ENCODE peak calls at places on chromosomes 13 and 19, in six cellular contexts. One of them, this sample, is unnamed.

GRCh38 chr13:98467263-98467985 is 109.5 kb downstream of the STK24 start:
- DNase-seq in stimulated activated naive B cell treated with anti-CD40 and anti-IgM and Interleukin-4, amounts not matched to agents 10 μg/mL and 1 μg/mL and 100 μg/mL, for 72 hours: no peak
- DNase-seq in activated CD4-positive, alpha-beta T cell treated with anti-CD3 and anti-CD28 coated beads, Interleukin-2, amount 50 U/mL, for 1 hour: no peak
- DNase-seq in activated naive CD8-positive, alpha-beta T cell treated with anti-CD3 and anti-CD28 coated beads, Interleukin-2, amount 50 U/mL, for 24 hours: no peak
- DNase-seq in activated T-cell treated with anti-CD3 and anti-CD28 coated beads, Interleukin-2, amount 50 U/mL, for 72 hours: no peak
- DNase-seq in activated CD8-positive, alpha-beta T cell treated with anti-CD3 and anti-CD28 coated beads, Interleukin-2, amount 10 ng/mL, durations not matched to agents 7 days and 5 days: no peak
- DNase-seq in this sample: no peak

GRCh38 chr13:46896346-46897138 is at the start of gene HTR2A:
- DNase-seq in stimulated activated naive B cell treated with anti-CD40 and anti-IgM and Interleukin-4, amounts not matched to agents 10 μg/mL and 1 μg/mL and 100 μg/mL, for 72 hours: no peak
- DNase-seq in activated CD4-positive, alpha-beta T cell treated with anti-CD3 and anti-CD28 coated beads, Interleukin-2, amount 50 U/mL, for 1 hour: no peak
- DNase-seq in activated naive CD8-positive, alpha-beta T cell treated with anti-CD3 and anti-CD28 coated beads, Interleukin-2, amount 50 U/mL, for 24 hours: peak; percentile 5
- DNase-seq in activated T-cell treated with anti-CD3 and anti-CD28 coated beads, Interleukin-2, amount 50 U/mL, for 72 hours: no peak
- DNase-seq in activated CD8-positive, alpha-beta T cell treated with anti-CD3 and anti-CD28 coated beads, Interleukin-2, amount 10 ng/mL, durations not matched to agents 7 days and 5 days: no peak
- DNase-seq in this sample: no peak

GRCh38 chr19:7292352-7292949 is 1.8 kb downstream of the INSR start:
- DNase-seq in stimulated activated naive B cell treated with anti-CD40 and anti-IgM and Interleukin-4, amounts not matched to agents 10 μg/mL and 1 μg/mL and 100 μg/mL, for 72 hours: no peak
- DNase-seq in activated CD4-positive, alpha-beta T cell treated with anti-CD3 and anti-CD28 coated beads, Interleukin-2, amount 50 U/mL, for 1 hour: no peak
- DNase-seq in activated naive CD8-positive, alpha-beta T cell treated with anti-CD3 and anti-CD28 coated beads, Interleukin-2, amount 50 U/mL, for 24 hours: no peak
- DNase-seq in activated T-cell treated with anti-CD3 and anti-CD28 coated beads, Interleukin-2, amount 50 U/mL, for 72 hours: no peak
- DNase-seq in activated CD8-positive, alpha-beta T cell treated with anti-CD3 and anti-CD28 coated beads, Interleukin-2, amount 10 ng/mL, durations not matched to agents 7 days and 5 days: no peak
- DNase-seq in this sample: peak; percentile 51

GRCh38 chr19:6707011-6707657 is 13.3 kb downstream of the C3 start:
- DNase-seq in stimulated activated naive B cell treated with anti-CD40 and anti-IgM and Interleukin-4, amounts not matched to agents 10 μg/mL and 1 μg/mL and 100 μg/mL, for 72 hours: no peak
- DNase-seq in activated CD4-positive, alpha-beta T cell treated with anti-CD3 and anti-CD28 coated beads, Interleukin-2, amount 50 U/mL, for 1 hour: no peak
- DNase-seq in activated naive CD8-positive, alpha-beta T cell treated with anti-CD3 and anti-CD28 coated beads, Interleukin-2, amount 50 U/mL, for 24 hours: no peak
- DNase-seq in activated T-cell treated with anti-CD3 and anti-CD28 coated beads, Interleukin-2, amount 50 U/mL, for 72 hours: no peak
- DNase-seq in activated CD8-positive, alpha-beta T cell treated with anti-CD3 and anti-CD28 coated beads, Interleukin-2, amount 10 ng/mL, durations not matched to agents 7 days and 5 days: no peak
- DNase-seq in this sample: no peak

GRCh38 chr13:95480131-95480545 is 72.4 kb upstream of the CLDN10 start:
- DNase-seq in stimulated activated naive B cell treated with anti-CD40 and anti-IgM and Interleukin-4, amounts not matched to agents 10 μg/mL and 1 μg/mL and 100 μg/mL, for 72 hours: peak; percentile 8
- DNase-seq in activated CD4-positive, alpha-beta T cell treated with anti-CD3 and anti-CD28 coated beads, Interleukin-2, amount 50 U/mL, for 1 hour: no peak
- DNase-seq in activated naive CD8-positive, alpha-beta T cell treated with anti-CD3 and anti-CD28 coated beads, Interleukin-2, amount 50 U/mL, for 24 hours: peak; percentile 22
- DNase-seq in activated T-cell treated with anti-CD3 and anti-CD28 coated beads, Interleukin-2, amount 50 U/mL, for 72 hours: peak; percentile 12
- DNase-seq in activated CD8-positive, alpha-beta T cell treated with anti-CD3 and anti-CD28 coated beads, Interleukin-2, amount 10 ng/mL, durations not matched to agents 7 days and 5 days: no peak
- DNase-seq in this sample: no peak

GRCh38 chr13:35191883-35192282 is 249.8 kb downstream of the NBEA start:
- DNase-seq in stimulated activated naive B cell treated with anti-CD40 and anti-IgM and Interleukin-4, amounts not matched to agents 10 μg/mL and 1 μg/mL and 100 μg/mL, for 72 hours: no peak
- DNase-seq in activated CD4-positive, alpha-beta T cell treated with anti-CD3 and anti-CD28 coated beads, Interleukin-2, amount 50 U/mL, for 1 hour: no peak
- DNase-seq in activated naive CD8-positive, alpha-beta T cell treated with anti-CD3 and anti-CD28 coated beads, Interleukin-2, amount 50 U/mL, for 24 hours: no peak
- DNase-seq in activated T-cell treated with anti-CD3 and anti-CD28 coated beads, Interleukin-2, amount 50 U/mL, for 72 hours: no peak
- DNase-seq in activated CD8-positive, alpha-beta T cell treated with anti-CD3 and anti-CD28 coated beads, Interleukin-2, amount 10 ng/mL, durations not matched to agents 7 days and 5 days: no peak
- DNase-seq in this sample: no peak

GRCh38 chr13:27607125-27607524 is 13.2 kb downstream of the LNX2 start:
- DNase-seq in stimulated activated naive B cell treated with anti-CD40 and anti-IgM and Interleukin-4, amounts not matched to agents 10 μg/mL and 1 μg/mL and 100 μg/mL, for 72 hours: no peak
- DNase-seq in activated CD4-positive, alpha-beta T cell treated with anti-CD3 and anti-CD28 coated beads, Interleukin-2, amount 50 U/mL, for 1 hour: no peak
- DNase-seq in activated naive CD8-positive, alpha-beta T cell treated with anti-CD3 and anti-CD28 coated beads, Interleukin-2, amount 50 U/mL, for 24 hours: no peak
- DNase-seq in activated T-cell treated with anti-CD3 and anti-CD28 coated beads, Interleukin-2, amount 50 U/mL, for 72 hours: no peak
- DNase-seq in activated CD8-positive, alpha-beta T cell treated with anti-CD3 and anti-CD28 coated beads, Interleukin-2, amount 10 ng/mL, durations not matched to agents 7 days and 5 days: no peak
- DNase-seq in this sample: no peak

GRCh38 chr13:78137404-78138142 is 218.9 kb upstream of the EDNRB start:
- DNase-seq in stimulated activated naive B cell treated with anti-CD40 and anti-IgM and Interleukin-4, amounts not matched to agents 10 μg/mL and 1 μg/mL and 100 μg/mL, for 72 hours: peak; percentile 11
- DNase-seq in activated CD4-positive, alpha-beta T cell treated with anti-CD3 and anti-CD28 coated beads, Interleukin-2, amount 50 U/mL, for 1 hour: no peak
- DNase-seq in activated naive CD8-positive, alpha-beta T cell treated with anti-CD3 and anti-CD28 coated beads, Interleukin-2, amount 50 U/mL, for 24 hours: no peak
- DNase-seq in activated T-cell treated with anti-CD3 and anti-CD28 coated beads, Interleukin-2, amount 50 U/mL, for 72 hours: no peak
- DNase-seq in activated CD8-positive, alpha-beta T cell treated with anti-CD3 and anti-CD28 coated beads, Interleukin-2, amount 10 ng/mL, durations not matched to agents 7 days and 5 days: peak; percentile 23
- DNase-seq in this sample: peak; percentile 81

GRCh38 chr19:40443930-40444180 is 280 bp downstream of the SERTAD3 start:
- DNase-seq in stimulated activated naive B cell treated with anti-CD40 and anti-IgM and Interleukin-4, amounts not matched to agents 10 μg/mL and 1 μg/mL and 100 μg/mL, for 72 hours: no peak
- DNase-seq in activated CD4-positive, alpha-beta T cell treated with anti-CD3 and anti-CD28 coated beads, Interleukin-2, amount 50 U/mL, for 1 hour: no peak
- DNase-seq in activated naive CD8-positive, alpha-beta T cell treated with anti-CD3 and anti-CD28 coated beads, Interleukin-2, amount 50 U/mL, for 24 hours: no peak
- DNase-seq in activated T-cell treated with anti-CD3 and anti-CD28 coated beads, Interleukin-2, amount 50 U/mL, for 72 hours: no peak
- DNase-seq in activated CD8-positive, alpha-beta T cell treated with anti-CD3 and anti-CD28 coated beads, Interleukin-2, amount 10 ng/mL, durations not matched to agents 7 days and 5 days: no peak
- DNase-seq in this sample: no peak

GRCh38 chr19:17889609-17890214 is 18.0 kb downstream of the SLC5A5 start:
- DNase-seq in stimulated activated naive B cell treated with anti-CD40 and anti-IgM and Interleukin-4, amounts not matched to agents 10 μg/mL and 1 μg/mL and 100 μg/mL, for 72 hours: no peak
- DNase-seq in activated CD4-positive, alpha-beta T cell treated with anti-CD3 and anti-CD28 coated beads, Interleukin-2, amount 50 U/mL, for 1 hour: no peak
- DNase-seq in activated naive CD8-positive, alpha-beta T cell treated with anti-CD3 and anti-CD28 coated beads, Interleukin-2, amount 50 U/mL, for 24 hours: no peak
- DNase-seq in activated T-cell treated with anti-CD3 and anti-CD28 coated beads, Interleukin-2, amount 50 U/mL, for 72 hours: no peak
- DNase-seq in activated CD8-positive, alpha-beta T cell treated with anti-CD3 and anti-CD28 coated beads, Interleukin-2, amount 10 ng/mL, durations not matched to agents 7 days and 5 days: peak; percentile 44
- DNase-seq in this sample: peak; percentile 92

GRCh38 chr19:4506449-4507149 is 11.7 kb downstream of the PLIN4 start:
- DNase-seq in stimulated activated naive B cell treated with anti-CD40 and anti-IgM and Interleukin-4, amounts not matched to agents 10 μg/mL and 1 μg/mL and 100 μg/mL, for 72 hours: no peak
- DNase-seq in activated CD4-positive, alpha-beta T cell treated with anti-CD3 and anti-CD28 coated beads, Interleukin-2, amount 50 U/mL, for 1 hour: no peak
- DNase-seq in activated naive CD8-positive, alpha-beta T cell treated with anti-CD3 and anti-CD28 coated beads, Interleukin-2, amount 50 U/mL, for 24 hours: peak; percentile 20
- DNase-seq in activated T-cell treated with anti-CD3 and anti-CD28 coated beads, Interleukin-2, amount 50 U/mL, for 72 hours: no peak
- DNase-seq in activated CD8-positive, alpha-beta T cell treated with anti-CD3 and anti-CD28 coated beads, Interleukin-2, amount 10 ng/mL, durations not matched to agents 7 days and 5 days: peak; percentile 39
- DNase-seq in this sample: no peak

GRCh38 chr13:102117175-102117830 is 284.5 kb downstream of the FGF14 start:
- DNase-seq in stimulated activated naive B cell treated with anti-CD40 and anti-IgM and Interleukin-4, amounts not matched to agents 10 μg/mL and 1 μg/mL and 100 μg/mL, for 72 hours: no peak
- DNase-seq in activated CD4-positive, alpha-beta T cell treated with anti-CD3 and anti-CD28 coated beads, Interleukin-2, amount 50 U/mL, for 1 hour: no peak
- DNase-seq in activated naive CD8-positive, alpha-beta T cell treated with anti-CD3 and anti-CD28 coated beads, Interleukin-2, amount 50 U/mL, for 24 hours: no peak
- DNase-seq in activated T-cell treated with anti-CD3 and anti-CD28 coated beads, Interleukin-2, amount 50 U/mL, for 72 hours: no peak
- DNase-seq in activated CD8-positive, alpha-beta T cell treated with anti-CD3 and anti-CD28 coated beads, Interleukin-2, amount 10 ng/mL, durations not matched to agents 7 days and 5 days: no peak
- DNase-seq in this sample: no peak

GRCh38 chr13:34156841-34157365 is 339.0 kb downstream of the RFC3 start:
- DNase-seq in stimulated activated naive B cell treated with anti-CD40 and anti-IgM and Interleukin-4, amounts not matched to agents 10 μg/mL and 1 μg/mL and 100 μg/mL, for 72 hours: peak; percentile 64
- DNase-seq in activated CD4-positive, alpha-beta T cell treated with anti-CD3 and anti-CD28 coated beads, Interleukin-2, amount 50 U/mL, for 1 hour: no peak
- DNase-seq in activated naive CD8-positive, alpha-beta T cell treated with anti-CD3 and anti-CD28 coated beads, Interleukin-2, amount 50 U/mL, for 24 hours: peak; percentile 22
- DNase-seq in activated T-cell treated with anti-CD3 and anti-CD28 coated beads, Interleukin-2, amount 50 U/mL, for 72 hours: peak; percentile 74
- DNase-seq in activated CD8-positive, alpha-beta T cell treated with anti-CD3 and anti-CD28 coated beads, Interleukin-2, amount 10 ng/mL, durations not matched to agents 7 days and 5 days: peak; percentile 58
- DNase-seq in this sample: peak; percentile 75

GRCh38 chr19:47309038-47309437 is 623 bp upstream of the C5AR1 start:
- DNase-seq in stimulated activated naive B cell treated with anti-CD40 and anti-IgM and Interleukin-4, amounts not matched to agents 10 μg/mL and 1 μg/mL and 100 μg/mL, for 72 hours: no peak
- DNase-seq in activated CD4-positive, alpha-beta T cell treated with anti-CD3 and anti-CD28 coated beads, Interleukin-2, amount 50 U/mL, for 1 hour: no peak
- DNase-seq in activated naive CD8-positive, alpha-beta T cell treated with anti-CD3 and anti-CD28 coated beads, Interleukin-2, amount 50 U/mL, for 24 hours: no peak
- DNase-seq in activated T-cell treated with anti-CD3 and anti-CD28 coated beads, Interleukin-2, amount 50 U/mL, for 72 hours: no peak
- DNase-seq in activated CD8-positive, alpha-beta T cell treated with anti-CD3 and anti-CD28 coated beads, Interleukin-2, amount 10 ng/mL, durations not matched to agents 7 days and 5 days: no peak
- DNase-seq in this sample: no peak

GRCh38 chr13:105773887-105774538 is 761.4 kb downstream of the EFNB2 start:
- DNase-seq in stimulated activated naive B cell treated with anti-CD40 and anti-IgM and Interleukin-4, amounts not matched to agents 10 μg/mL and 1 μg/mL and 100 μg/mL, for 72 hours: no peak
- DNase-seq in activated CD4-positive, alpha-beta T cell treated with anti-CD3 and anti-CD28 coated beads, Interleukin-2, amount 50 U/mL, for 1 hour: no peak
- DNase-seq in activated naive CD8-positive, alpha-beta T cell treated with anti-CD3 and anti-CD28 coated beads, Interleukin-2, amount 50 U/mL, for 24 hours: no peak
- DNase-seq in activated T-cell treated with anti-CD3 and anti-CD28 coated beads, Interleukin-2, amount 50 U/mL, for 72 hours: no peak
- DNase-seq in activated CD8-positive, alpha-beta T cell treated with anti-CD3 and anti-CD28 coated beads, Interleukin-2, amount 10 ng/mL, durations not matched to agents 7 days and 5 days: no peak
- DNase-seq in this sample: no peak

GRCh38 chr19:31315621-31316011 is 33.6 kb downstream of the TSHZ3 start:
- DNase-seq in stimulated activated naive B cell treated with anti-CD40 and anti-IgM and Interleukin-4, amounts not matched to agents 10 μg/mL and 1 μg/mL and 100 μg/mL, for 72 hours: no peak
- DNase-seq in activated CD4-positive, alpha-beta T cell treated with anti-CD3 and anti-CD28 coated beads, Interleukin-2, amount 50 U/mL, for 1 hour: no peak
- DNase-seq in activated naive CD8-positive, alpha-beta T cell treated with anti-CD3 and anti-CD28 coated beads, Interleukin-2, amount 50 U/mL, for 24 hours: no peak
- DNase-seq in activated T-cell treated with anti-CD3 and anti-CD28 coated beads, Interleukin-2, amount 50 U/mL, for 72 hours: no peak
- DNase-seq in activated CD8-positive, alpha-beta T cell treated with anti-CD3 and anti-CD28 coated beads, Interleukin-2, amount 10 ng/mL, durations not matched to agents 7 days and 5 days: no peak
- DNase-seq in this sample: no peak

GRCh38 chr13:40433577-40433976 is 232.9 kb downstream of the FOXO1 start:
- DNase-seq in stimulated activated naive B cell treated with anti-CD40 and anti-IgM and Interleukin-4, amounts not matched to agents 10 μg/mL and 1 μg/mL and 100 μg/mL, for 72 hours: peak; percentile 36
- DNase-seq in activated CD4-positive, alpha-beta T cell treated with anti-CD3 and anti-CD28 coated beads, Interleukin-2, amount 50 U/mL, for 1 hour: peak; percentile 30
- DNase-seq in activated naive CD8-positive, alpha-beta T cell treated with anti-CD3 and anti-CD28 coated beads, Interleukin-2, amount 50 U/mL, for 24 hours: peak; percentile 29
- DNase-seq in activated T-cell treated with anti-CD3 and anti-CD28 coated beads, Interleukin-2, amount 50 U/mL, for 72 hours: peak; percentile 24
- DNase-seq in activated CD8-positive, alpha-beta T cell treated with anti-CD3 and anti-CD28 coated beads, Interleukin-2, amount 10 ng/mL, durations not matched to agents 7 days and 5 days: peak; percentile 77
- DNase-seq in this sample: no peak

GRCh38 chr19:4911314-4911713 is 2.0 kb downstream of the UHRF1 start:
- DNase-seq in stimulated activated naive B cell treated with anti-CD40 and anti-IgM and Interleukin-4, amounts not matched to agents 10 μg/mL and 1 μg/mL and 100 μg/mL, for 72 hours: no peak
- DNase-seq in activated CD4-positive, alpha-beta T cell treated with anti-CD3 and anti-CD28 coated beads, Interleukin-2, amount 50 U/mL, for 1 hour: no peak
- DNase-seq in activated naive CD8-positive, alpha-beta T cell treated with anti-CD3 and anti-CD28 coated beads, Interleukin-2, amount 50 U/mL, for 24 hours: no peak
- DNase-seq in activated T-cell treated with anti-CD3 and anti-CD28 coated beads, Interleukin-2, amount 50 U/mL, for 72 hours: no peak
- DNase-seq in activated CD8-positive, alpha-beta T cell treated with anti-CD3 and anti-CD28 coated beads, Interleukin-2, amount 10 ng/mL, durations not matched to agents 7 days and 5 days: no peak
- DNase-seq in this sample: no peak

GRCh38 chr13:29909975-29910674 is 59.7 kb upstream of the UBL3 start:
- DNase-seq in stimulated activated naive B cell treated with anti-CD40 and anti-IgM and Interleukin-4, amounts not matched to agents 10 μg/mL and 1 μg/mL and 100 μg/mL, for 72 hours: no peak
- DNase-seq in activated CD4-positive, alpha-beta T cell treated with anti-CD3 and anti-CD28 coated beads, Interleukin-2, amount 50 U/mL, for 1 hour: no peak
- DNase-seq in activated naive CD8-positive, alpha-beta T cell treated with anti-CD3 and anti-CD28 coated beads, Interleukin-2, amount 50 U/mL, for 24 hours: no peak
- DNase-seq in activated T-cell treated with anti-CD3 and anti-CD28 coated beads, Interleukin-2, amount 50 U/mL, for 72 hours: no peak
- DNase-seq in activated CD8-positive, alpha-beta T cell treated with anti-CD3 and anti-CD28 coated beads, Interleukin-2, amount 10 ng/mL, durations not matched to agents 7 days and 5 days: no peak
- DNase-seq in this sample: no peak

This sample was measured in endodermal cell.